ENCODE peak calls at places on chromosomes 16 and 17, in four cellular contexts. T is CD8-positive, alpha-beta memory T cell; M is activated naive CD4-positive, alpha-beta T cell treated with Interleukin-2 at 50 U/mL for 16 hours; R is skeletal muscle cell. D is an unnamed sample.

GRCh38 chr17:63699638-63700527 is at the start of gene LIMD2:
- DNase-seq in R (no peak), M (peak; percentile 82), T (peak; percentile 88), D (peak; percentile 88)

GRCh38 chr16:27543801-27544200 is 5.9 kb downstream of the GTF3C1 start:
- DNase-seq in M (no peak), T (no peak), R (no peak), D (no peak)

GRCh38 chr16:70605284-70605659 is 41.1 kb upstream of the IL34 start:
- DNase-seq in R (no peak), T (no peak), M (no peak), D (no peak)

GRCh38 chr16:31213877-31214704 is at the start of gene TRIM72:
- DNase-seq in T (no peak), M (no peak), R (no peak), D (no peak)

GRCh38 chr17:80028030-80028429 is 7.6 kb downstream of the TBC1D16 start:
- DNase-seq in T (no peak), M (no peak), R (no peak), D (no peak)

GRCh38 chr17:3835410-3836229 is 10.4 kb downstream of the NCBP3 start:
- DNase-seq in T (no peak), M (no peak), R (no peak), D (no peak)

GRCh38 chr17:81069084-81069645 is 34.2 kb downstream of the BAIAP2 start:
- DNase-seq in M (no peak), R (no peak), T (no peak), D (no peak)

GRCh38 chr16:27429330-27429871 is 27.4 kb downstream of the IL21R start:
- DNase-seq in R (no peak), M (no peak), T (no peak), D (peak; percentile 7)

GRCh38 chr16:2971985-2972784 is 3.0 kb downstream of the PAQR4 start:
- DNase-seq in T (no peak), M (no peak), R (no peak), D (no peak)

GRCh38 chr17:64202683-64203430 is 60.2 kb downstream of the TEX2 start:
- DNase-seq in R (peak; percentile 46), M (no peak), T (no peak), D (no peak)

GRCh38 chr17:80279895-80280294 is 19.2 kb downstream of the RNF213 start:
- DNase-seq in R (peak; percentile 62), M (no peak), T (no peak), D (no peak)

GRCh38 chr16:87728026-87728425 is 37.8 kb downstream of the KLHDC4 start:
- DNase-seq in T (no peak), M (no peak), R (no peak), D (no peak)